ENCODE peak calls at places on chromosomes 4 and X, in four cellular contexts. C, A, K and Y are unnamed samples.

GRCh38 chr4:71241467-71242401 is 97.1 kb upstream of the SLC4A4 start:
- DNase-seq in C (no peak), K (no peak), A (no peak), Y (peak; percentile 51)

GRCh38 chr4:128528793-128529553 is 241.4 kb upstream of the PGRMC2 start:
- DNase-seq in K (peak; percentile 98), A (peak; percentile 97), C (peak; percentile 97), Y (peak; percentile 8)

GRCh38 chr4:159206427-159206871 is 103.6 kb downstream of the RAPGEF2 start:
- DNase-seq in A (peak; percentile 66), K (no peak), C (no peak), Y (no peak)

GRCh38 chr4:121154103-121154515 is 10.0 kb downstream of the TNIP3 start:
- DNase-seq in C (no peak), K (no peak), A (no peak), Y (no peak)

GRCh38 chrX:151985955-151986354 is 11.5 kb upstream of the GABRE start:
- DNase-seq in A (peak; percentile 65), C (peak; percentile 47), K (peak; percentile 80), Y (no peak)

GRCh38 chr4:112377127-112377635 is 80.0 kb downstream of the ALPK1 start:
- DNase-seq in C (no peak), A (no peak), K (no peak), Y (no peak)

GRCh38 chrX:81174286-81174685 is 27.4 kb downstream of the HMGN5 start:
- DNase-seq in K (peak; percentile 32), C (peak; percentile 39), A (peak; percentile 34), Y (peak; percentile 59)

GRCh38 chr4:158823461-158823873 is 54.6 kb downstream of the FNIP2 start:
- DNase-seq in A (peak; percentile 4), C (peak; percentile 58), K (peak; percentile 84), Y (no peak)

GRCh38 chrX:53281321-53281822 is at the start of gene IQSEC2:
- DNase-seq in C (peak; percentile 65), K (peak; percentile 81), A (peak; percentile 77), Y (peak; percentile 29)

GRCh38 chrX:43735534-43735933 is 79.4 kb downstream of the MAOA start:
- DNase-seq in A (no peak), C (no peak), K (no peak), Y (no peak)

GRCh38 chr4:12242354-12242753 is 813.7 kb upstream of the HS3ST1 start:
- DNase-seq in C (no peak), K (no peak), A (no peak), Y (no peak)

GRCh38 chr4:55617587-55618197 is 18.4 kb downstream of the NMU start:
- DNase-seq in C (no peak), A (no peak), K (no peak), Y (no peak)

GRCh38 chrX:11786862-11787261 is 28.8 kb downstream of the MSL3 start:
- DNase-seq in C (peak; percentile 67), A (no peak), K (peak; percentile 7), Y (no peak)

GRCh38 chr4:140186651-140187315 is 32.8 kb upstream of the MAML3 start:
- DNase-seq in K (peak; percentile 69), C (peak; percentile 94), A (peak; percentile 77), Y (peak; percentile 86)

GRCh38 chr4:3321295-3321889 is 28.6 kb downstream of the RGS12 start:
- DNase-seq in C (no peak), K (peak; percentile 56), A (no peak), Y (no peak)

GRCh38 chrX:48737213-48737938 is 24.2 kb upstream of the GLOD5 start:
- DNase-seq in A (peak; percentile 96), C (peak; percentile 93), K (peak; percentile 97), Y (peak; percentile 99)

GRCh38 chrX:110852180-110852579 is 56.6 kb upstream of the CHRDL1 start:
- DNase-seq in A (peak; percentile 53), K (peak; percentile 33), C (peak; percentile 6), Y (peak; percentile 45)

GRCh38 chr4:169099775-169100180 is 89.7 kb upstream of the CBR4 start:
- DNase-seq in A (no peak), K (peak; percentile 42), C (no peak), Y (no peak)

GRCh38 chr4:13484749-13485345 is 707 bp upstream of the RAB28 start:
- DNase-seq in C (peak; percentile 36), K (peak; percentile 45), A (peak; percentile 57), Y (peak; percentile 82)

GRCh38 chrX:49001521-49002090 is 458 bp downstream of the GRIPAP1 start:
- DNase-seq in A (peak; percentile 76), C (peak; percentile 41), K (peak; percentile 58), Y (peak; percentile 70)

GRCh38 chrX:37684918-37685317 is 673 bp upstream of the XK start:
- DNase-seq in K (no peak), A (no peak), C (no peak), Y (peak; percentile 26)

GRCh38 chr4:128288689-128289106 is 1.1 kb upstream of the PGRMC2 start:
- DNase-seq in K (peak; percentile 62), C (peak; percentile 86), A (peak; percentile 37), Y (peak; percentile 81)

GRCh38 chrX:38768079-38768478 is 33.2 kb upstream of the MID1IP1 start:
- DNase-seq in K (peak; percentile 45), A (peak; percentile 35), C (peak; percentile 18), Y (peak; percentile 59)

GRCh38 chrX:31420711-31421151 is 348.9 kb upstream of the FTHL17 start:
- DNase-seq in A (no peak), C (peak; percentile 23), K (peak; percentile 32), Y (peak; percentile 2)

GRCh38 chrX:1661048-1661921 is 46.4 kb downstream of the ASMT start:
- DNase-seq in K (no peak), C (no peak), A (no peak), Y (peak; percentile 6)

GRCh38 chrX:119685225-119686066 is 7.5 kb downstream of the SEPTIN6 start:
- DNase-seq in K (peak; percentile 37), C (no peak), A (no peak), Y (no peak)